ENCODE peak calls at places on chromosome 1, in seven cellular contexts. Z is psoas muscle, W is heart left ventricle, A is heart right ventricle, S is cardiac fibroblast, U is astrocyte, G is fibroblast of mammary gland. Q is an unnamed sample.

GRCh38 chr1:180268556-180269044 is 38.5 kb downstream of the LHX4 start:
- DNase-seq in Z (no peak), W (no peak), A (no peak), S (no peak), U (no peak), G (no peak), Q (no peak)

GRCh38 chr1:174448531-174448883 is 743 bp downstream of the GPR52 start:
- DNase-seq in Z (no peak), W (no peak), A (no peak), S (no peak), U (no peak), G (no peak), Q (no peak)

GRCh38 chr1:226893936-226894335 is 23.5 kb downstream of the PSEN2 start:
- DNase-seq in Z (no peak), W (no peak), A (no peak), S (no peak), U (no peak), G (no peak), Q (peak)

GRCh38 chr1:241610056-241610815 is 29.9 kb downstream of the CHML start:
- DNase-seq in Z (no peak), W (no peak), A (no peak), S (peak), U (no peak), G (no peak), Q (no peak)

GRCh38 chr1:147078606-147079399 is 93.5 kb downstream of the PRKAB2 start:
- DNase-seq in Z (no peak), W (no peak), A (no peak), S (no peak), U (no peak), G (no peak), Q (peak)

GRCh38 chr1:96845464-96845863 is 123.9 kb downstream of the PTBP2 start:
- DNase-seq in Z (no peak), W (no peak), A (no peak), S (peak), U (no peak), G (peak), Q (peak)

GRCh38 chr1:50783286-50783685 is 176.8 kb downstream of the FAF1 start:
- DNase-seq in Z (peak), W (no peak), A (no peak), S (peak), U (no peak), G (peak), Q (no peak)

GRCh38 chr1:8031176-8031785 is 5.2 kb upstream of the ERRFI1 start:
- DNase-seq in Z (no peak), W (no peak), A (peak), S (peak), U (no peak), G (peak), Q (no peak)

GRCh38 chr1:218025454-218025853 is 259.6 kb upstream of the RRP15 start:
- DNase-seq in Z (no peak), W (no peak), A (no peak), S (no peak), U (peak), G (no peak), Q (no peak)

GRCh38 chr1:8004803-8005573 is 21.1 kb downstream of the ERRFI1 start:
- DNase-seq in Z (peak), W (peak), A (peak), S (peak), U (peak), G (peak), Q (peak)

GRCh38 chr1:167408355-167408754 is 110.0 kb downstream of the CD247 start:
- DNase-seq in Z (no peak), W (no peak), A (no peak), S (no peak), U (no peak), G (no peak), Q (no peak)

GRCh38 chr1:112563341-112563740 is 54.6 kb downstream of the WNT2B start:
- DNase-seq in Z (no peak), W (no peak), A (no peak), S (no peak), U (no peak), G (no peak), Q (no peak)

GRCh38 chr1:52814465-52814864 is 28.1 kb upstream of the ZYG11A start:
- DNase-seq in Z (no peak), W (no peak), A (no peak), S (no peak), U (peak), G (no peak), Q (no peak)

GRCh38 chr1:8427986-8428385 is 110.1 kb downstream of the SLC45A1 start:
- DNase-seq in Z (peak), W (peak), A (no peak), S (no peak), U (no peak), G (no peak), Q (no peak)

GRCh38 chr1:204128964-204129896 is 22.6 kb downstream of the ETNK2 start:
- DNase-seq in Z (peak), W (peak), A (peak), S (peak), U (peak), G (peak), Q (peak)
- H3K4me3 ChIP-seq in Z (peak), W (no peak), A (peak), S (no peak), U (peak), G (peak), Q (peak)

GRCh38 chr1:19888112-19888511 is 5.9 kb downstream of the OTUD3 start:
- DNase-seq in Z (no peak), W (no peak), A (no peak), S (no peak), U (no peak), G (no peak), Q (no peak)

GRCh38 chr1:19879227-19879626 is 3.0 kb upstream of the OTUD3 start:
- DNase-seq in Z (no peak), W (no peak), A (no peak), S (no peak), U (no peak), G (no peak), Q (no peak)

GRCh38 chr1:19885821-19886220 is 3.6 kb downstream of the OTUD3 start:
- DNase-seq in Z (no peak), W (no peak), A (no peak), S (peak), U (no peak), G (peak), Q (no peak)

GRCh38 chr1:19882111-19883071 is at the start of gene OTUD3:
- DNase-seq in Z (peak), W (peak), A (peak), S (peak), U (peak), G (peak), Q (peak)

GRCh38 chr1:19884312-19884711 is 2.1 kb downstream of the OTUD3 start:
- DNase-seq in Z (no peak), W (no peak), A (no peak), S (no peak), U (no peak), G (no peak), Q (no peak)
- H3K4me3 ChIP-seq in Z (no peak), W (no peak), A (no peak), S (no peak), U (no peak), G (no peak), Q (peak)

GRCh38 chr1:207821464-207822045 is 69.7 kb downstream of the CD46 start:
- DNase-seq in Z (peak), W (no peak), A (no peak), S (no peak), U (no peak), G (no peak), Q (no peak)
- H3K4me3 ChIP-seq in Z (peak), W (peak), A (peak), S (no peak), U (no peak), G (no peak), Q (peak)

DNA sequence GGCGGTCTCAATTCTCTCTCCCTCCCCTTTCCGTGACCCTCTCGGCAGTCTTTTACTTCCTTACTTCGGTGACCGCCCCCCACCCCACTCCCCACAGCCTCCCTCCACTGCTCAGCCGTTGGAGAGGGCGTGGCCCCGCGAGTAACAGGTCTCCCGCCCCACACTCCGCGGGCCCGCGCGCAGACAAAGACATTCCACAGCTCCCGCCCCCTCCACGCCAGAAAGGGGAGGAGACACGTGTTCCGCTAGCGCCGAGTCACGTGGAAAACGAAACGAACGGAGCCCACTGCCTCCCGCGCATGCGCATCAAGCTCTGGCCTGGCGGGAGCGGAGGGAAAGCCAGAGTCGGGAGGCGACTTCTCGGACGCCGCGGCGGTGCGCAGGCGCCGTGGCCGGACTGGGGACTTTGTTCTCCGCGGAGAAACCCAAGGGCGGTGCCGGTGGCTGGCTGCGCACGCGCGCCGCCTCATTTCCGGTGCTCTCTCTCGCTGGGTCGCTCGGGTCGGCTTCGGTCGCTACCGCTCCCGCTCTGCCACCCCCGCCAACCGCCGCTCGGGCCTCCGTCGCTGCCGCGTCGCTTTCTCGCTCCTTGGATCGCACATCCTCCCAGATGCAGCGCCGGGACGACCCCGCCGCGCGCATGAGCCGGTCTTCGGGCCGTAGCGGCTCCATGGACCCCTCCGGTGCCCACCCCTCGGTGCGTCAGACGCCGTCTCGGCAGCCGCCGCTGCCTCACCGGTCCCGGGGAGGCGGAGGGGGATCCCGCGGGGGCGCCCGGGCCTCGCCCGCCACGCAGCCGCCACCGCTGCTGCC is at the start of gene KHDRBS1:
- DNase-seq in Z (peak), W (peak), A (peak), S (peak), U (peak), G (peak), Q (peak)
- H3K4me3 ChIP-seq in Z (peak), W (peak), A (peak), S (peak), U (peak), G (peak), Q (peak)

GRCh38 chr1:200899015-200899386 is 4.3 kb downstream of the INAVA start:
- DNase-seq in Z (no peak), W (no peak), A (no peak), S (no peak), U (no peak), G (no peak), Q (no peak)

GRCh38 chr1:200895801-200896570 is 1.3 kb downstream of the INAVA start:
- DNase-seq in Z (no peak), W (no peak), A (no peak), S (no peak), U (no peak), G (no peak), Q (no peak)

GRCh38 chr1:200895448-200895799 is 724 bp downstream of the INAVA start:
- DNase-seq in Z (no peak), W (no peak), A (no peak), S (no peak), U (no peak), G (no peak), Q (no peak)

GRCh38 chr1:200896571-200897187 is 2.0 kb downstream of the INAVA start:
- DNase-seq in Z (no peak), W (no peak), A (no peak), S (no peak), U (peak), G (peak), Q (peak)

GRCh38 chr1:200897188-200897710 is 2.5 kb downstream of the INAVA start:
- DNase-seq in Z (no peak), W (no peak), A (no peak), S (no peak), U (no peak), G (no peak), Q (no peak)
- H3K4me3 ChIP-seq in Z (no peak), W (no peak), A (no peak), S (no peak), U (no peak), G (no peak), Q (peak)

GRCh38 chr1:100361249-100362089 is 9.2 kb downstream of the CDC14A start:
- DNase-seq in Z (no peak), W (no peak), A (no peak), S (no peak), U (no peak), G (no peak), Q (no peak)

GRCh38 chr1:100363831-100364230 is 11.5 kb downstream of the CDC14A start:
- DNase-seq in Z (no peak), W (no peak), A (no peak), S (no peak), U (no peak), G (no peak), Q (no peak)

GRCh38 chr1:100362821-100363466 is 10.6 kb downstream of the CDC14A start:
- DNase-seq in Z (no peak), W (no peak), A (no peak), S (no peak), U (peak), G (no peak), Q (no peak)

GRCh38 chr1:100366209-100366525 is 13.9 kb downstream of the CDC14A start:
- DNase-seq in Z (no peak), W (no peak), A (no peak), S (no peak), U (no peak), G (no peak), Q (no peak)

DNA sequence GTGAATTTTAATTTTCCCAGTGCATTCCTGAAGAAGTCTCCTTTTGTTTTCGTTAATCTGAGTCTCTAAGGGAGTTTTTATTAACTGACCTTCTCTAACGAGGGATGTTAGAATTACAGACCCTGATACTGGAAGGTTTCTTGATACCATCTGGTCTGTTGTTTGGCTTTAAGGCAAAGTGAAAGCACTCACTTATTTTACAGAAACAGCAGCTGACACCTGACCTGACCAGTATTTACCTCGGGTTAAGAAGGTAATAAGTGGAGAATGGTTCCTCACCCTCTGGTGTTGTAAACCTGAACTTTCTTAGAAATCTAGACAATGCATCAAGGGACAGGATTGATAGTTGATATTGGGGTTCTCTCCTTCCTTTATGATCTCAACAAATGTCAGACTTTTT is 12.4 kb downstream of the CDC14A start:
- DNase-seq in Z (no peak), W (no peak), A (no peak), S (no peak), U (no peak), G (no peak), Q (no peak)
- H3K4me3 ChIP-seq in Z (no peak), W (no peak), A (no peak), S (no peak), U (no peak), G (no peak), Q (no peak)

GRCh38 chr1:143718021-143718420 is 253.8 kb downstream of the FAM72C start:
- DNase-seq in Z (no peak), W (no peak), A (no peak), S (no peak), U (no peak), G (no peak), Q (peak)

GRCh38 chr1:143720087-143721023 is 251.4 kb downstream of the FAM72C start:
- DNase-seq in Z (no peak), W (peak), A (no peak), S (peak), U (no peak), G (peak), Q (no peak)

GRCh38 chr1:143721024-143721373 is 250.8 kb downstream of the FAM72C start:
- DNase-seq in Z (no peak), W (no peak), A (no peak), S (no peak), U (no peak), G (no peak), Q (no peak)

GRCh38 chr1:143718524-143718923 is 253.3 kb downstream of the FAM72C start:
- DNase-seq in Z (no peak), W (no peak), A (no peak), S (no peak), U (no peak), G (no peak), Q (no peak)

DNA sequence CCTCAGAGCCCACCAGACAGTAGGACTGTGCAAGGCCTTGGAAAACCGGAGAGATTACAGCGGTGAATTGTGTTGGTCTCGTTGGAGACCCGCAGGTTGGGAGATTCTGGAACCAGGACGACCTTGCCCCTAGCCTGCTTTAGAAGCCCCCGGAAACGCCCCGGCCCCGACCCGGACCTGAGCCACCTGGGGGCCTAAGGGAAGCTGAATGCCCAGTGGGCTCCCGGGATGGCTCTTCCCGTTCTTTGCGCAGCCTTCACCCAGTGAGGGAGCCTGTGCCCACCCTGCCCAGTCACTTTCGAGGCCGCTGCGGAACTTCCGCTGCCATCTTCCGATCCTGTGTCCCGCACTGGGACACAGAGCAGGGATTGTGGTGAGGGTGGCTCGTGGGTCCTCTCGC is 254.4 kb downstream of the FAM72C start:
- DNase-seq in Z (no peak), W (no peak), A (no peak), S (no peak), U (no peak), G (no peak), Q (no peak)
- H3K4me3 ChIP-seq in Z (no peak), W (no peak), A (no peak), S (no peak), U (no peak), G (no peak), Q (no peak)

DNA sequence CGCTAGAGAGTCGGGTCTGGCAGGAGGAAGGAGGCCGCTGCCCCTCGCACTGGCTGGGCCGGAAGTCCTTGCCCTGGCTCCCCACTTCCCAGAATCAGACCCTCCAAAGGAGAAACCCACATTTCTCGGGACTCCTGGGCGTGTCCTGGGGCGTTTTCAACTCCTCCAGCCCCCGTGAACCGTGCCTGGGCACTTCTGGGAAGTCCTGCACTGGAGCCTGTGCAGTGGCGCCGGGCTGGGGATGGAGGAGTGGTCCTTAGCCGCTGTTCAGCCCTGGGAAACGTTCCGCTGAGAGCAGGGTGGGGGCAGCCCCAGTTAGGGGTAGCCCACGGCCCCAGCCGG is 3.0 kb downstream of the IGSF21 start:
- DNase-seq in Z (no peak), W (no peak), A (no peak), S (no peak), U (no peak), G (no peak), Q (no peak)
- H3K4me3 ChIP-seq in Z (peak), W (no peak), A (peak), S (no peak), U (no peak), G (no peak), Q (peak)

DNA sequence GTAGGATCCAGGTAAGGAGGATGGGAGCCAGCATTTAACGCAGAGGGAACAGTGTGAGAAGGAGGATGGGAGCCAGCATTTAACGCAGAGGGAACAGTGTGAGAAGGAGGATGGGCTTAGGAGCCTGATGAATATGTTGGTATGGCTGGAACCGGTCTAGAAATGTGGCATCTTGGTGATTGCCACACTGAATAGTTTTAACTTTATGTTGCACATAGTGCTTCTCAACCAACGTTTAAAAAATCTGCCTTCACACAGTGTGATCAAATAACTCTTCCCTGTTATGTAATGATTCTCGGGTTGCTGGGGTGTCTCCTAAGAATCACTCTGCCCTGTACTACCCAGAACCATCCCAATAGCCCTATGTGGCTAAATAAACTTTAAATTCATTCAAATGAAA is 146.9 kb upstream of the DUSP10 start:
- DNase-seq in Z (no peak), W (no peak), A (no peak), S (no peak), U (no peak), G (no peak), Q (no peak)
- H3K4me3 ChIP-seq in Z (no peak), W (no peak), A (no peak), S (no peak), U (no peak), G (no peak), Q (no peak)